ENCODE peak calls at places on chromosomes 7 and 10, in four cellular contexts. V, F, J and C are unnamed samples.

GRCh38 chr10:79301754-79302530 is 45.3 kb upstream of the PPIF start:
- DNase-seq in F (no peak), J (no peak), V (no peak), C (no peak)

GRCh38 chr10:102612964-102613275 is 31.4 kb upstream of the TRIM8 start:
- DNase-seq in V (no peak), F (peak), J (no peak), C (no peak)

GRCh38 chr10:132058111-132058745 is 7.5 kb upstream of the JAKMIP3 start:
- DNase-seq in J (no peak), F (no peak), V (no peak), C (no peak)

GRCh38 chr7:83001362-83002040 is 161.2 kb downstream of the PCLO start:
- DNase-seq in F (no peak), J (no peak), V (no peak), C (no peak)

GRCh38 chr10:70132098-70133029 is at the start of gene AIFM2:
- DNase-seq in J (peak), V (no peak), F (peak), C (peak)

GRCh38 chr10:124249812-124250432 is 156.5 kb upstream of the CHST15 start:
- DNase-seq in F (peak), V (peak), J (no peak), C (peak)

GRCh38 chr7:140397784-140398750 is at the start of gene SLC37A3:
- DNase-seq in V (peak), J (peak), F (peak), C (peak)

GRCh38 chr7:138935438-138936079 is 45.6 kb downstream of the KIAA1549 start:
- DNase-seq in J (no peak), V (peak), F (no peak), C (no peak)

GRCh38 chr7:19128856-19129255 is 11.4 kb upstream of the TWIST1 start:
- DNase-seq in J (no peak), F (no peak), V (no peak), C (no peak)

GRCh38 chr7:35454575-35455385 is 200.9 kb upstream of the TBX20 start:
- DNase-seq in F (no peak), V (no peak), J (no peak), C (no peak)

GRCh38 chr10:70893227-70894006 is 5.1 kb upstream of the PCBD1 start:
- DNase-seq in V (no peak), F (no peak), J (no peak), C (peak)

GRCh38 chr10:112383325-112383724 is 9.4 kb downstream of the ACSL5 start:
- DNase-seq in V (no peak), F (no peak), J (no peak), C (no peak)

GRCh38 chr10:15313844-15314243 is 57.2 kb downstream of the FAM171A1 start:
- DNase-seq in V (no peak), J (peak), F (no peak), C (no peak)

GRCh38 chr10:102449321-102450123 is 1.8 kb downstream of the C10orf95 start:
- DNase-seq in J (peak), V (peak), F (peak), C (peak)

GRCh38 chr10:14586901-14587300 is 187.8 kb downstream of the FAM107B start:
- DNase-seq in J (no peak), V (no peak), F (no peak), C (no peak)

GRCh38 chr7:42621543-42622219 is 290.2 kb downstream of the C7orf25 start:
- DNase-seq in J (no peak), F (no peak), V (no peak), C (no peak)

GRCh38 chr7:12389089-12389700 is 14.5 kb downstream of the VWDE start:
- DNase-seq in J (peak), F (no peak), V (peak), C (peak)

GRCh38 chr10:48582970-48583369 is 21.9 kb downstream of the ARHGAP22 start:
- DNase-seq in V (no peak), F (no peak), J (no peak), C (no peak)

GRCh38 chr7:116298055-116298454 is 87.7 kb downstream of the TES start:
- DNase-seq in V (no peak), J (no peak), F (no peak), C (no peak)

GRCh38 chr10:91552706-91553105 is 80.2 kb downstream of the PPP1R3C start:
- DNase-seq in J (no peak), V (no peak), F (no peak), C (no peak)
- H3K4me3 ChIP-seq in J (no peak), V (no peak), F (peak), C (no peak)

DNA sequence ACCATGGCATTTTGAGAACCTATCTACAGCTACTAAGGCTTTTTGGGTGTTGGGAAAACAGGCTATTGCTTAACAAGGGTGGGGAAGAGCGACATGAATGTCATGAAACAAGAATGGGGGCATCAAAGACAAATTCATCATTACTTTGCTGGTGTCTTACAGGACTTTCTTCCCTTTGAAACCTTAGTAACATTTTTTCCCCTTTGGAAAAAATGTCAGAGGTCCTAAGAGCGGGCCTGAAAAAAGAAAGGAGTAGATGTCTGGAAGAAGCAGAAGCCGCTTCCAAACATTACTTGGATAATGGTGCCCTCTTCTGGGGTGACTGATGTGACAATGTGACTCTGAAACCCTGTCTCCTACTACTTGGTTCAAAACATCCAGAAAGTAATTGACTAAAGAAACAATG is 3.8 kb upstream of the DDX50 start:
- DNase-seq in F (no peak), V (peak), J (peak), C (peak)
- TF ChIP-seq CTCF in F (peak), V (peak), J (peak), C (peak)

GRCh38 chr10:10796774-10797415 is 220.8 kb upstream of the CELF2 start:
- DNase-seq in V (no peak), F (no peak), J (no peak), C (no peak)

GRCh38 chr10:10798021-10798420 is 219.7 kb upstream of the CELF2 start:
- DNase-seq in V (no peak), F (no peak), J (no peak), C (no peak)

GRCh38 chr10:10797467-10797866 is 220.2 kb upstream of the CELF2 start:
- DNase-seq in V (no peak), J (no peak), F (no peak), C (no peak)

GRCh38 chr10:10796061-10796773 is 221.5 kb upstream of the CELF2 start:
- DNase-seq in V (no peak), F (no peak), J (no peak), C (no peak)

DNA sequence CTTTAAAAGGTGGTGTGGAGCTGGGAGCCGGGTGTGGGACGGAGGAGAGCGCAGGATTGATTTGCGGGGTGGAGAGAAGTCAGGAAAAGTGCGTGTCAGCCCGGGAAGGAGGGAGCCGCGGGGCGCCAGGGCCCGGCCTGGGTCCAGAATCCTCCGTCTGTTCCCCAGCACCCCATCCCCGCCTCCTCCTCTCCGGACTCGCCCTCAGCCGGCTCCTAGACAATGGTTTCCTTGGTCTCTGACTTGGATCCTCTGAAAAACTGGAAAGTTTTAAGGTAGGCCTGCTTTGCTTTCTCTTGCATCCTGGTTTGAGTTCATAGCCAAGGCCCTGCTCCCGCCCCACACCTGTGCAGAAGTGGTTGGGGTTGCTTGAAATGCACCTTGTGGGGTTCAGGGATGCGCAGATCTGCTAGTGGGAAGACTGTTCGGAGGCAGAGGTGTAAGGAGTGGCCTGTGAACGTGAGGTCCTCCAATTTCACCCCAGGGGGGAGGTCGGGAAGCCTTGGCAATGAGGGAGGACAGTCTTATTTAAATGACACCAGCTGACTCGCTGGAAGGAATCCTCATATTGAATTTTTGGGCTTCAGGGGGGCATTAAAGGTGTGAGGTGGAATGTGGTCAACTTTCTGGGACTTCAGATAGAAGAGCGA is 219.0 kb upstream of the CELF2 start:
- DNase-seq in J (no peak), F (no peak), V (no peak), C (no peak)
- H3K4me3 ChIP-seq in J (peak), F (peak), V (no peak), C (no peak)

DNA sequence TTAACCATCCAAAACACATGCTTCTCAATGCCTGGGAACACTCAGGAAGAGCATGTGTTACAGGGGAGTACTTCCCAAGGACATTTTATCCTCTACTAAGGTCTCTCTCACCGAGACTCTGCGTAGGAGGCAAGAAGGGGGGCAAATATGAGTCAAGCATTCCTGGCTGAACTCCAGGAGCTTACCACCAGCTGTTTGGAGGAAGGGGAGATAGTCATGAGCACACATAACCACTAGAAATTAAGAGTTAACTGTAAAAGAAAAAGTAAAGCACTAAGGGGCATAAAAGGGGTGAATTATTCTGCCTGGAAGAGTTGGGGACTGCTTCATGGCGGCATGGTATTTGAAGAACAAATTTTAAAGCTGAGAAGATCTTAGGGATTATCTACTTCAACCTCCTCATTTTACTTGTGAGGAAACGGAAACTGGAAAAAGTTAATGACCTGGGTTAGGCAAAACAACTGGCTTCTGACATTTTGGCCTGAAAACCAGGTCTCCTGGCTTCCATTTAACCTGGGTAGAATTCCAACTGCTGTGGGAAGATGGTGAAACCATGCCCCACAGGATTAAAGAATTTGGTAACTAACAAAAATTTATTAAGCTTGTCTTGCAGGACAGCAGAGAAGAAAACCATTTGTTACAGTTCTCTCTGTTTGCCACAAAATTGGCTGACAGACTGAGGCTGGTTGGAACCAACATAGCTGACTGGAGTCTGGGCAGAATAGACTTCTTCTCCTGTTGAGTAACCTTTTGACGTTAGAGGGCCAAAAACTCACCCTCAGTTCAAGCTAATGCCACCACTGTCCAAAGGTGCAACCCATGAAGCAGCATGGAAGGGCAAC is 85.5 kb downstream of the SLC25A13 start:
- DNase-seq in J (no peak), F (no peak), V (peak), C (no peak)
- TF ChIP-seq CTCF in J (no peak), F (no peak), V (no peak), C (no peak)

GRCh38 chr7:99677013-99677412 is 2.8 kb downstream of the CYP3A5 start:
- DNase-seq in J (no peak), V (no peak), F (no peak), C (no peak)

GRCh38 chr7:99674995-99675742 is 4.6 kb downstream of the CYP3A5 start:
- DNase-seq in J (no peak), F (no peak), V (no peak), C (no peak)

GRCh38 chr7:99679032-99679399 is 780 bp downstream of the CYP3A5 start:
- DNase-seq in V (peak), J (peak), F (no peak), C (no peak)

GRCh38 chr7:99677646-99678045 is 2.1 kb downstream of the CYP3A5 start:
- DNase-seq in F (no peak), V (no peak), J (no peak), C (no peak)

DNA sequence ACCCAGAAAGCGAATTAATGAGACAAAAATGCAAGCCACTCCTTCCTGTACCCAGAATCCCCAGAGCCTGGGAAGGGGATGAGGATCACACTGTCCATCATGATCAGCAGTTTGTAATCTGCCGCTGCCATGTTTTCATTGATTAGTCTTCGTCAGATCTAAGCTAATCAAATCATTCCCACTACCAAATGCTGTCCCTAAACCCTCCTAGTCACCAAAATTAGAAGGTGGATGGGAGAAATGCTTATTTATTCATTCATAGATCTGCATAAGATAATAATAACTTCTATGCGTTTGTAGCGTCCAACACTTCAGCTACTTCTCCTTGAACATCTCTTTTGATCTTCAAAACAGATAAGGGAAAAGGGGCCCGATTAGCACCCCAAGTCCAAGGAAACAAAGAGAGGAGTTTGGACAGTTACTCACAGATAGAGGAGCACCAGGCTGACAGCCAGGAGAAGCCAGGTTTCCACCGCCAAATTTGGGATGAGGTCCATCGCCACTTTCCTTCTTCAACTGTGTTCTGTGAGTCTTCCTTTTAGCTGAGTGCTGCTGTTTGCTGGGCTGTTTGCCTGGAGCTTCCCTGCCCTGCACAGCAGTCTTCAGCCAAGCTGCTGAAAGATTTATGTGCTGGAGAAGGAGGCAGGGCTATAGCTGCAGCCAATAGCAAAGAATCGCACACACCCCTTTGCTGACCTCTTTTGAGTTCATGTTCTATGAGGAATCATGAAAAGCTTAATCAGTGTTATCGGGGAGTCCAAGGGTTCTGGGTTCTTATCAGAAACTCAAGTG is at the start of gene CYP3A5:
- DNase-seq in F (no peak), V (peak), J (peak), C (no peak)
- H3K4me3 ChIP-seq in F (peak), V (no peak), J (peak), C (no peak)

GRCh38 chr7:46134385-46134784 is 213.3 kb upstream of the IGFBP3 start:
- DNase-seq in F (no peak), V (no peak), J (no peak), C (no peak)

GRCh38 chr7:46129831-46130230 is 208.8 kb upstream of the IGFBP3 start:
- DNase-seq in V (no peak), F (no peak), J (no peak), C (no peak)

GRCh38 chr7:46133076-46133475 is 212.0 kb upstream of the IGFBP3 start:
- DNase-seq in J (no peak), V (no peak), F (no peak), C (no peak)

GRCh38 chr7:46133741-46134140 is 212.7 kb upstream of the IGFBP3 start:
- DNase-seq in J (no peak), V (no peak), F (no peak), C (no peak)

DNA sequence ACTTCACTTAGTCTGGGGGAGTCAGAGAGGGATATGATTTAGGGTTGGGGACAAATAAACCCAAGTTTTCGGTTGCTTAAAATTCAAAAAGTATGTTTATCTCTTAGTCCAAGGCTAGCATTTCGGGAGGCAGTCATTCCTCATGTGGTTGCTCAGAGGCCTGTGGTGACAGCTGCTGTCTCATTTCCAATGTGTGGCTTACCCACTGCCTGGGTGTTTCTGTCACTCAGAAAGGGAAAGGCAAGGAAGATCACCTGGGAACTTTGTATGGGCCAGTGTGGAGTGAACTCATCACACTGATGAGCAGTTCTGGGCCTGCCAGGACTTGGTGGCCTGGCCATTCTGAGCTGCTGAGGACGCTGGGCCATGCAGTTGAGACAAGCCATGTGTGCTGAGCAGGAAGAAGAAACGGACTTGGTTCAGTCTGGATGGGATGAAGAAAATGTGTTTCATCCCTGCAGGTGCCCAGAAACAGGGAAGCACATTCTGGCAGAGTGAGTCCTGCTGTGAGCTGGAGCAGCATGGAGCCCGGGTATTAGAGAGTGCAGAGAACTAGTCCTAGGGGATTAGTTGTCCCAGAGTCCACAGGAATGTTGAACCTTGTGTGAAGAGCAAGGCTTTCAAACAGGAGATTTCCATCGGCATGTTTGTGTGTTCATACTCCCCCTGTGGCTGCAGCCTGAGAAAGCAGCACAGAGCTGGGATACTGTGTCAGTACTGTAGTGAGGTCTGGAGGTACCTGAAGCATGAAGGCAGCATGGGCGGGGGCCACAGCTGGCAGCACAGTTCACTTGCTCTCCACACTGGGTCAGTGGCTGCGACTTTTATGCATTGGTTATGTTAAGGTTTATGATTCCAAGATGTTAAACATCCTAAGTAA is 211.1 kb upstream of the IGFBP3 start:
- DNase-seq in V (no peak), F (no peak), J (no peak), C (peak)
- TF ChIP-seq CTCF in V (no peak), F (no peak), J (no peak), C (no peak)

GRCh38 chr7:28890137-28890536 is 68.0 kb downstream of the TRIL start:
- DNase-seq in J (no peak), F (no peak), V (no peak), C (peak)

GRCh38 chr7:28889290-28889689 is 68.8 kb downstream of the TRIL start:
- DNase-seq in F (no peak), J (no peak), V (no peak), C (no peak)

GRCh38 chr7:28882896-28883470 is 75.1 kb downstream of the TRIL start:
- DNase-seq in V (no peak), J (no peak), F (no peak), C (no peak)

GRCh38 chr7:28891192-28891872 is 66.8 kb downstream of the TRIL start:
- DNase-seq in J (no peak), V (no peak), F (no peak), C (no peak)

GRCh38 chr7:28885771-28886170 is 72.4 kb downstream of the TRIL start:
- DNase-seq in V (no peak), J (no peak), F (no peak), C (no peak)
- H3K4me3 ChIP-seq in V (no peak), J (no peak), F (no peak), C (no peak)